ENCODE peak calls at places on chromosomes 16 and 17, in five cellular contexts. One of them, this sample, is unnamed.

GRCh38 chr16:68406458-68407041 is 41.8 kb downstream of the SMPD3 start:
- DNase-seq in psoas muscle: no peak
- DNase-seq in colonic mucosa: no peak
- DNase-seq in RWPE1: no peak
- DNase-seq in PC-3: peak; percentile 35
- DNase-seq in this sample: no peak

GRCh38 chr16:86335266-86336172 is 174.8 kb upstream of the FOXF1 start:
- DNase-seq in colonic mucosa: no peak
- DNase-seq in psoas muscle: no peak
- DNase-seq in RWPE1: no peak
- DNase-seq in PC-3: no peak
- DNase-seq in this sample: no peak

GRCh38 chr17:794876-795275 is 12.7 kb downstream of the MRM3 start:
- DNase-seq in PC-3: peak; percentile 80
- DNase-seq in RWPE1: peak; percentile 49
- DNase-seq in colonic mucosa: peak; percentile 77
- DNase-seq in psoas muscle: peak; percentile 85
- DNase-seq in this sample: peak; percentile 72

GRCh38 chr17:32191306-32191705 is 49.0 kb downstream of the RHOT1 start:
- DNase-seq in colonic mucosa: no peak
- DNase-seq in psoas muscle: no peak
- DNase-seq in PC-3: peak; percentile 28
- DNase-seq in RWPE1: no peak
- DNase-seq in this sample: no peak

GRCh38 chr16:69166221-69166833 is 20.6 kb upstream of the SNTB2 start:
- DNase-seq in RWPE1: no peak
- DNase-seq in PC-3: peak; percentile 76
- DNase-seq in colonic mucosa: no peak
- DNase-seq in psoas muscle: no peak
- DNase-seq in this sample: peak; percentile 71

GRCh38 chr17:1847191-1847590 is 17.4 kb downstream of the RPA1 start:
- DNase-seq in psoas muscle: no peak
- DNase-seq in colonic mucosa: no peak
- DNase-seq in PC-3: no peak
- DNase-seq in RWPE1: no peak
- DNase-seq in this sample: no peak

GRCh38 chr16:483351-484075 is 44.0 kb upstream of the CAPN15 start:
- DNase-seq in colonic mucosa: no peak
- DNase-seq in RWPE1: no peak
- DNase-seq in psoas muscle: no peak
- DNase-seq in PC-3: no peak
- DNase-seq in this sample: no peak

GRCh38 chr16:24013054-24013636 is 177.4 kb downstream of the PRKCB start:
- DNase-seq in psoas muscle: no peak
- DNase-seq in PC-3: no peak
- DNase-seq in RWPE1: no peak
- DNase-seq in colonic mucosa: no peak
- DNase-seq in this sample: no peak

GRCh38 chr16:1564325-1564724 is 30.9 kb downstream of the TMEM204 start:
- DNase-seq in RWPE1: no peak
- DNase-seq in PC-3: no peak
- DNase-seq in colonic mucosa: no peak
- DNase-seq in psoas muscle: no peak
- DNase-seq in this sample: no peak

DNA sequence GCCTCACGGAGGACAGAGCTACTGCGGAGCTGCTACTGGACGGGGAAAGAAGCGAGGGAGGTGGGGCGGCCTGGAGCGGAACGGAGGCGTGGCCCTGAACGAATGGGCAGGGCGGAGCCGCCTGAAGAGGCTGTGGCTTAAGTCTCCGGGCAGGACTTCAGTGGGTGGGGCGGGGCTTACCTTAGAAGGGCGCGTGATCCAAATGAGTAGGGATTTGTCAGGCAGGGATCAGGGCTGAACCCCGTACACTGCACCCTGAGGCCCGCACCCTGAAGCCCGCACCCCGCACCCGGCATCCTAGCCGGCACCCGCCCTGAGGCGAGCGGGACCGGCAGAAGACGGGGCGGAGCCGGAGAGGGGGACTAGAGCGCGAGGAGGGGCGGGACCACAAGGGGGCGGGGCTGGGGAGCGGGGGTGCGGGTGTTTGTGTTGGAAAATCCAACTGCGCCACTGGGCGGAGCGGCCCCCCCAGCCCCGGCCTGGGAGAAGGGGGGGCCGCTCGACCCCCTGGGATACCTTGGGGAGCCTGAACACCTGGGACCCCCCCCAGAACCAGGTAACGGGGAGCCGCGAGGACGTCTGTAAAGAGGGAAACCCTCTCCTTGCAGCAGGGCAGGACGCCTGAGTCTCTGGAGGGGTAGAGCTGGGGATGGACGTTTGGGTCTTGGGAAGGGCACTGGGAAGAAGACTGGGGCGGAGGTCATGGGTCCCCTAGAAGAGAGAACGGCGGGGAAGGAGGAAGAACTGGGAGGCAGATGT is at the start of gene KDM6B:
- DNase-seq in RWPE1: peak; percentile 86
- DNase-seq in colonic mucosa: peak; percentile 95
- DNase-seq in psoas muscle: peak; percentile 92
- DNase-seq in PC-3: peak; percentile 83
- DNase-seq in this sample: peak; percentile 93
- TF ChIP-seq CTCF in RWPE1: no peak
- TF ChIP-seq CTCF in colonic mucosa: no peak
- TF ChIP-seq CTCF in psoas muscle: peak; percentile 5
- TF ChIP-seq CTCF in PC-3: no peak
- TF ChIP-seq CTCF in this sample: no peak

GRCh38 chr17:42273474-42274272 is 2.5 kb downstream of the STAT5B start:
- DNase-seq in psoas muscle: no peak
- DNase-seq in RWPE1: no peak
- DNase-seq in colonic mucosa: no peak
- DNase-seq in PC-3: no peak
- DNase-seq in this sample: no peak
- TF ChIP-seq CTCF in psoas muscle: no peak
- TF ChIP-seq CTCF in RWPE1: no peak
- TF ChIP-seq CTCF in colonic mucosa: no peak
- TF ChIP-seq CTCF in PC-3: no peak
- TF ChIP-seq CTCF in this sample: no peak

DNA sequence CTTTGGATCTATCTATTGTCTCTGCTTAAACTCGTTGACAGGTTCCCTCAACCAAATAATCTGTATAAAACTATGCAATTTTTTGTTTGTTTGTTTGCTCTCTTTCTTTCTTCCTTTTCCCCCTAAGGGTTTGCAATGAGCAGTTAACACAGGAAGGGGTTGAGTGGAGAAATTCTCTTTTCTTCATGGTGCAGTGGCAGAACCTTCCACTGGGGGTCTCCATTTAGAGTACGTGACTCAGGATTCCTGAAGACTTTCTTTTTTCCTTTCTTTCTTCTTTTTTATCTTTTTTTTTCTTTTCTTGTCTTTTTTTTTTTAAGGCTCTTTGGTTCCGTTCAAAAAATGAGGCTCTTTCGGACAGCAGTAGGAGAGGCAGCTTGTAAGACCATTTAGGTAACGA is 19.5 kb upstream of the RBFOX1 start:
- DNase-seq in PC-3: peak; percentile 6
- DNase-seq in RWPE1: no peak
- DNase-seq in psoas muscle: no peak
- DNase-seq in colonic mucosa: no peak
- DNase-seq in this sample: no peak
- TF ChIP-seq CTCF in PC-3: peak; percentile 29
- TF ChIP-seq CTCF in RWPE1: no peak
- TF ChIP-seq CTCF in psoas muscle: peak; percentile 48
- TF ChIP-seq CTCF in colonic mucosa: no peak
- TF ChIP-seq CTCF in this sample: no peak

DNA sequence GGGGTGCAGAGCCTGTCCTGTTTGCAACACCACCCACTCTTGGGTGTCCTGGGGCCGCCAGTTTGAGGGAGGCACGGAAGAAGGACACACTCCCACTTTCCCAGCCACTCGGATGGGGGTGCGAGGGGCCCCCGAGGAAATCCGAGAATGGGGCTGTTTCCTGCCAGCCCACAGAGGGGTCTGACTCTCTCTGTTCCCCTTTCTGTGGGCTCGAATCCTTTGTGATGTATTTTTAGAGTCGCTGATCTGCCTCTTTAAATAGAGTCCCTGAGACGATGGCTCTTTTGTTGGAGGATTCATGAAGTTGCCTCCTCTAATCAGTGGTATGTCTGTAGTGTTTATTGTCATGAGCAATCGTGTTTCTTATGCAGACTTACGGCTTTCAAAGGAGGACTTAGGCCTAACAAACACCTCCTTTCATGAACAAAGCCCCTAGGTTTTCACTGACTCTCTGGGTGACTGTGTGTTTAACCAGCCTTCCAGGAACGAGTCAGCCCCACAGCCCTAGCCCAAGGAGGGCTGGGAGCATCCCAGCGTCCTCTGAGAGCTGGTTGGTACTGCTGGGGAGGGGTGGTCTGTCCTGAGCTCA is 29.1 kb downstream of the CIBAR2 start:
- DNase-seq in psoas muscle: no peak
- DNase-seq in colonic mucosa: no peak
- DNase-seq in RWPE1: no peak
- DNase-seq in PC-3: no peak
- DNase-seq in this sample: peak; percentile 45
- TF ChIP-seq CTCF in psoas muscle: no peak
- TF ChIP-seq CTCF in colonic mucosa: no peak
- TF ChIP-seq CTCF in RWPE1: no peak
- TF ChIP-seq CTCF in PC-3: no peak
- TF ChIP-seq CTCF in this sample: no peak

GRCh38 chr16:55291847-55292246 is 32.2 kb upstream of the IRX6 start:
- DNase-seq in PC-3: no peak
- DNase-seq in colonic mucosa: no peak
- DNase-seq in psoas muscle: no peak
- DNase-seq in RWPE1: no peak
- DNase-seq in this sample: no peak

GRCh38 chr16:55297062-55297909 is 26.7 kb upstream of the IRX6 start:
- DNase-seq in PC-3: peak; percentile 65
- DNase-seq in RWPE1: peak; percentile 75
- DNase-seq in psoas muscle: peak; percentile 33
- DNase-seq in colonic mucosa: no peak
- DNase-seq in this sample: no peak

GRCh38 chr16:55292491-55292890 is 31.5 kb upstream of the IRX6 start:
- DNase-seq in PC-3: no peak
- DNase-seq in RWPE1: no peak
- DNase-seq in psoas muscle: no peak
- DNase-seq in colonic mucosa: no peak
- DNase-seq in this sample: no peak

GRCh38 chr16:55294947-55295346 is 29.1 kb upstream of the IRX6 start:
- DNase-seq in psoas muscle: peak; percentile 34
- DNase-seq in RWPE1: no peak
- DNase-seq in PC-3: no peak
- DNase-seq in colonic mucosa: no peak
- DNase-seq in this sample: no peak

DNA sequence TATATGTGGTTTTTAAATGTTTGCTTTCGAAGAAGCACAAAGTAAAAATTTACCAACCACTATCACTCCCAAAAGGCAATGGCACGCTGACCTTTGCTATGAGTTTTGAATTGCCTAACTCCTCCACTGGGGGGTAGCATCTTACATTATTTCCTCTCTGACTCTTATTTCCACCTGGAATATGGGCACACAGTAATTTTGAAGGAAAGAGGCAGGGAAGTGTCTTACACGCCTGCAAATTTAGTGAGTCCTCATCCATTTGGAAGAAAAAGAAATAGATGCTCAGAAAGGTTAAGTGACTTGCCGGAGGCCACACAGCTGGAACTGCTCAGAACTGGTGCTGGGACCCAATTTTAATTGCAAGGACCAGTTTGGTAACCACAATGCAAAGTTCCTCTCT is 29.9 kb upstream of the IRX6 start:
- DNase-seq in psoas muscle: no peak
- DNase-seq in RWPE1: peak; percentile 5
- DNase-seq in PC-3: peak; percentile 1
- DNase-seq in colonic mucosa: no peak
- DNase-seq in this sample: no peak
- TF ChIP-seq CTCF in psoas muscle: peak; percentile 4
- TF ChIP-seq CTCF in RWPE1: no peak
- TF ChIP-seq CTCF in PC-3: no peak
- TF ChIP-seq CTCF in colonic mucosa: no peak
- TF ChIP-seq CTCF in this sample: no peak

DNA sequence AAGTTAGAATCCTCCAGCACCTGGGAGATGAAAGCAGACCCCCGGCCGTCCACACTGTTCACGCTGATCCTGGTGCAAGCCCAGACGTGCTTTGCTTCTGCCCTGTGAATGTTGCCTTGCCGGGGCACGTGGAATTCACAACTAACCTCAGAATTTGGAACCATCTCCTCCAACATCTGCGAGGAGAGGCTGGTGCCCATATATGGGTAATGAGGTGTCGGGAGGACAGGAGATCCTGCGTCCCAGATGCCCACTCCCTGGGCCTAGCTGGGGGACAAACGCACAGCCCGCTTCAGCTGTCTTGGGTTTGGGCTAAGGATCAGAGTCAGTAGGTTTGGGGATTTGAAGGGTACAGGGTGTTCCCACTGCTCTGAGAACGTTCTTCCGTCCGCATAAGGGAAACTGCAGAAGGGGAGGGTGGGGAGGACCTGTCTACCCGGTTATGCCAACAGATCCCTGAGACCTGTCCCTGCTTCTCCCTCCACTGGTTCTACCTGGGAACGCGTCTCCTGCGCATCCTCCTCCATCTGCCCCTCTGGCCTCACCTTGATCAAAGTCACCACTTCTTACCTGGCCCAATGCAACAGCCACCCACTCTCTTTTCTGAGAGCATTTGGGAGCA is 14.1 kb downstream of the PPL start:
- DNase-seq in colonic mucosa: no peak
- DNase-seq in PC-3: no peak
- DNase-seq in RWPE1: peak; percentile 49
- DNase-seq in psoas muscle: no peak
- DNase-seq in this sample: no peak
- TF ChIP-seq CTCF in colonic mucosa: no peak
- TF ChIP-seq CTCF in PC-3: no peak
- TF ChIP-seq CTCF in RWPE1: no peak
- TF ChIP-seq CTCF in psoas muscle: no peak
- TF ChIP-seq CTCF in this sample: no peak